ENCODE peak calls at places on chromosomes 5 and 9, in eight cellular contexts. U, I, T, W, O, E, Q and V are unnamed samples.

GRCh38 chr5:141565826-141566575 is 52.8 kb downstream of the DIAPH1 start:
- DNase-seq in Q (no peak), W (no peak), U (no peak), E (no peak), O (no peak), I (no peak), T (no peak), V (no peak)

GRCh38 chr5:32392039-32392438 is 52.5 kb downstream of the ZFR start:
- DNase-seq in E (no peak), U (no peak), T (no peak), W (no peak), I (no peak), O (no peak), Q (no peak), V (no peak)

GRCh38 chr5:107047048-107047447 is 623.7 kb downstream of the EFNA5 start:
- DNase-seq in I (no peak), W (no peak), E (no peak), Q (no peak), O (no peak), T (no peak), U (no peak), V (no peak)

GRCh38 chr9:110452227-110452801 is 114.7 kb upstream of the TXNDC8 start:
- DNase-seq in O (peak; percentile 36), E (no peak), U (no peak), T (peak; percentile 45), I (peak; percentile 43), Q (no peak), W (no peak), V (no peak)

GRCh38 chr9:117772960-117773359 is 68.8 kb downstream of the TLR4 start:
- DNase-seq in W (no peak), T (peak; percentile 31), U (no peak), E (peak; percentile 45), O (no peak), Q (no peak), I (no peak), V (no peak)

GRCh38 chr5:164746723-164747122 is 1241.3 kb downstream of the MAT2B start:
- DNase-seq in Q (no peak), U (no peak), O (no peak), I (no peak), T (no peak), W (no peak), E (no peak), V (no peak)

GRCh38 chr9:77177894-77178794 is 810 bp downstream of the VPS13A start:
- DNase-seq in U (peak; percentile 46), T (peak; percentile 38), E (peak; percentile 62), O (peak; percentile 67), I (peak; percentile 38), W (no peak), Q (peak; percentile 22), V (peak; percentile 39)

GRCh38 chr5:107501965-107502691 is 168.6 kb downstream of the EFNA5 start:
- DNase-seq in I (peak; percentile 45), T (peak; percentile 59), E (no peak), Q (no peak), U (no peak), O (no peak), W (no peak), V (no peak)

GRCh38 chr5:36090033-36090432 is 23.4 kb upstream of the UGT3A2 start:
- DNase-seq in E (no peak), Q (no peak), T (peak; percentile 24), O (peak; percentile 87), I (peak; percentile 11), W (no peak), U (no peak), V (no peak)

DNA sequence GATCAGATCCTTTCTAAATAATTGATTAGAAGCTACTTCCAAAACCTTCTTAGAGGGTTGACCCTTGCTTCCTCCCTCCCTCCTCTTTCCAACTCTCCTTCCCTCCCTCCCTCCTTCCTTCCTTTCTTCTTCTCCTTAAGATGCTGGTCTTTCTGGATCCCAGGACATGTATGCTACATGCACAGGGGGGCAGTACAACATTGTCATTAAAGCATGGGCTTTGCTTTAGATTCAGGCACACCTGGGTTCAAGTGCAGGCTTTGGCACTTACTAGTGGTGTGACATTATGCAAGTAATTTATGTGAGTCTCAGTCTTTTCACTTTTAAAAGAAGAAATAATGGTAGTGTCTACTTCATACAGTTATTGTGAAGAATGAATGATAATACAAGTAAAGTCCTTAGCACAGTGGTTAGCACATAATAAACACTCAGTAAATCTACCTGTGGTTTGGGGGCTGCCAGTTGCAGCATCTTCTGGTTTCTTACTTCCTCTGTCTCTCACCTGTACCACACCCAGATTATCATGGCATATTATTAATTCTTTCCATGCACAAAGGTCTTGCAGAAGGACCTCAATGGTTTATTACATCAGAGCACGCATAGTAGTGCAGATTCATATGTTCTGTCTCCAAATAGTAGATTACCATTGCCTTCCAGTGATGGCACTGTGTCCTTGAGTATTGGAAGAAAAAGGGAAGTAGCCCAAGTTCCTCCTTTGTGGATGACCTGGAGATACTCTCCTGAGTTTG is 154.1 kb downstream of the ARHGAP26 start:
- DNase-seq in E (no peak), O (no peak), I (peak; percentile 43), W (no peak), Q (no peak), U (no peak), T (peak; percentile 35), V (no peak)
- TF ChIP-seq CTCF in E (no peak), O (no peak), I (peak; percentile 26), W (no peak), Q (peak; percentile 17), U (peak; percentile 28), T (peak; percentile 24), V (peak; percentile 15)

GRCh38 chr9:19087601-19088000 is 15.1 kb downstream of the HAUS6 start:
- DNase-seq in I (peak; percentile 79), Q (no peak), W (no peak), T (peak; percentile 41), O (no peak), U (no peak), E (no peak), V (no peak)

DNA sequence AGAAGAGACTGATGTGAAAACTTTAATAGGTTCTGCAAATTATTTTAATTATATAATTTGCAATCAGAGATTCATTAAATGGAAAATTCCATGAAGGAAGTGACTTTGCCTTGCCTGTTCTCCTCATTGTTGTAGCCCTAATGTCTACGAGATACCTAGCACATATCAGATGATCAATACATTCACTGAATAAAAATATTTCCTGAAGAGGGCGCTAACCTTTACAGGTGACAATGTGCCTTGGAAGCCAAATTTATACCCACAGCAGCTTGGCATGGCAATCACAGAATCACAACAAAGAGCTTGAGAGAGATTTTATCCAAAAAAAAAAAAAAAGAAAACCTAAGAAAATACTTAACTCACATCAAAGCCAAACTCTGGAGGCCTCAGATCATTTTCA is 17.4 kb downstream of the HAUS6 start:
- DNase-seq in I (peak; percentile 11), U (no peak), E (no peak), O (peak; percentile 82), W (no peak), Q (no peak), T (peak; percentile 7), V (no peak)
- H3K27ac ChIP-seq in I (no peak overlapping the region), U (no peak overlapping the region), E (no peak overlapping the region), O (no peak overlapping the region), W (no peak overlapping the region), Q (no peak overlapping the region), T (no peak overlapping the region), V (no peak overlapping the region)

DNA sequence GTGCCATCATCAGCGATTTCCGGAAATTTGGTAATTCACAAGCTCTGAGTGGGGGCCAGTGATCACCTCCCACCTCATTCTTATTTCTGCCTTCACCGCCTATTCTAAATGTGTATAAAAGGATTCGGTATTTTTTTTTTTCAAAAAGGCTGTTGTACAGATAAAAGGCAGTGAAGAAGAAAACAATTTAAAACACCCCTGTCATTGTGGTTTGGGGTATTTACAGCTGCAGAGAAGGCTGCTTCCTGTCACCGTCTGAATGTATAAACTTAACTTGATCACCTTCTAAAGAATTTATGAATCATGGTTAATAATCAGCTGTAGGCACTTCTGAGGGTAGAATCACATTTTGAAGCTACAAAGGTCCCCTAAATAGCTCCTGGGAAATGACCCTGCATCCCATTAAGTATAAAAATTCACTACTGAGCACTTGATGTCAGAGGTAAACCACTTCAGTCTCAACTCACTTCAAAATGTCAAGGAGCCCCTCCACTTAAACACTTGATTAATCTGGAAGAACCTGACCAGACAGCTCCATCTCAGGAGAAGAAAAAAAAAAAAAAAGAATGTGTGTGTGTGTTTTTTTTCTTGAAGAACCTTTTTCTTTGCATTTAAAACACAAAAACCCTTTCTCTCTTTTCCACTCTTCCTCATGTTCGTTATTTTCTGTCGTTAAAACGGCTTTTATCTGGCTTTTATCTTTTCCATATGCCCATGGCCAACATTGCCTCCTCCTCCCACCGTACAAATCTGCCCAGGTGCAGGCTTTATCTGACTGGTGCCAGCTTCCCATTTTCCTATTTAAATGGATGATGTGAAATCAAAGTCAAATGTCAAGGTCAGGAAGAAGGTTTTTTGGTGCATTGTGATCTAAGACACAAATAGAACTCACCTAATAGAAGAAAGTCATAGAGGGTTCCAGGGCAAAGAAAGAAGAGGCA is 291.2 kb downstream of the IRX1 start:
- DNase-seq in U (no peak), I (no peak), W (no peak), O (no peak), E (no peak), Q (no peak), T (no peak), V (no peak)
- H3K4me1 ChIP-seq in U (no peaks in the 10 kb centered on the region), I (no peaks in the 10 kb centered on the region), W (no peaks in the 10 kb centered on the region), O (peaks cover 7% of the 10 kb centered on the region), E (no peaks in the 10 kb centered on the region), Q (no peaks in the 10 kb centered on the region), T (peaks cover 15% of the 10 kb centered on the region), V (no peaks in the 10 kb centered on the region)

DNA sequence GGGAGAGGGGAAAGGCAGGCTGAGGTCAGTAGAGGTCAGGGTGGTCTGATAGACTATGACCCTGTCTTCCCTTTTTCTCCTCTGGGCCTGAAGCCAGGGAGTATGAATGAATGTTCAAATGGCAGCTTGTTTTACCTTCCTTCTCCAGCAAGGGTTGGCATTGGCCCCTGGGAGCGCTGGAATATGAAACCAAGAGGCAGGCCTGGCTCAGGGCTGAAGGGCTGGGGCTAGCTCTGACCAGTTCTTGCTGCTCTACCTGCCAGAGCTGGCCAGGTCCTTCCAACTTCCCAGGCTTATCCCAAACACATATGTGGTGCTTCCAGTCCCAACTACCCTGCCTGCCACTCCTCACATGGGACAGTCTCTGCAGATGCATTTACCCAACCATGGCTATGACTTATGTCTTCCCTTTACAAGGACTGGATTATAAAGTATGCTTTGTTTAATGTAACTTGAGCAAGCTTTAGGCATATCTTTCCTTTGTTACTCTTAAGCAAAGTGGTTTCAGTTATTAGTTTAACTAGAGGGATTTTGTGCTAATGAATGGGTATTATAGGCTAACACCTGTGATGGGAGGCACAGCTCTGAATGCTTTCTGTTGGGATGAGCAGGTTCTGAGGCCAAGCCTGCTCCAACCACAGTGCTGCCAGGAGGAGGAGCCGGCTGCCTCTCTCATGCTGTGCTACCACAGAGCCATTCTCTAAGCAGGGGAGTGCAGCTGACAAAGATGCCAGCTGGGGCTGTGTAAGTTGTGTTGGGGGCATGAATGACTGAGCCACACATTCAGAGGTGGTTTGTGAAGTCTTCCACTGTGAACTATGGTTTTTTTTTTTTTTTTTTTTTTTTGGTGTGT is 6.1 kb downstream of the CCNI2 start:
- DNase-seq in Q (no peak), T (no peak), W (no peak), I (no peak), E (no peak), O (peak; percentile 57), U (no peak), V (peak; percentile 53)
- TF ChIP-seq CTCF in Q (no peak), T (no peak), W (no peak), I (peak; percentile 4), E (no peak), O (peak; percentile 30), U (peak; percentile 12), V (peak; percentile 13)